ENCODE peak calls at places on chromosomes 7 and 10, in four cellular contexts. H is GM23338; Z is stimulated activated CD4-positive, alpha-beta T cell treated with anti-CD3 and anti-CD28 coated beads, Interleukin-1b, Interleukin-23, amount 100 ng/mL, for 1 hour; G is activated CD8-positive, alpha-beta memory T cell treated with anti-CD3 and anti-CD28 coated beads, Interleukin-2, amount 50 U/mL, for 48 hours. R is an unnamed sample.

GRCh38 chr7:1140481-1141104 is 19.4 kb downstream of the ZFAND2A start:
- DNase-seq in Z (no peak), H (no peak), G (no peak), R (no peak)

GRCh38 chr10:31001740-31002139 is 29.9 kb downstream of the ZNF438 start:
- DNase-seq in G (no peak), H (no peak), Z (no peak), R (no peak)

GRCh38 chr7:459584-460373 is 59.9 kb downstream of the PDGFA start:
- DNase-seq in G (no peak), H (no peak), Z (no peak), R (no peak)

GRCh38 chr10:132344386-132344785 is 12.4 kb downstream of the LRRC27 start:
- DNase-seq in G (no peak), Z (no peak), H (no peak), R (no peak)

GRCh38 chr10:59709472-59710125 is at the start of gene SLC16A9:
- DNase-seq in G (peak; percentile 68), Z (no peak), H (peak; percentile 89), R (peak; percentile 60)

GRCh38 chr7:25720427-25720826 is 431.6 kb upstream of the NFE2L3 start:
- DNase-seq in Z (no peak), G (no peak), H (peak; percentile 58), R (no peak)

GRCh38 chr7:101940830-101941229 is 123.4 kb downstream of the CUX1 start:
- DNase-seq in Z (no peak), H (peak; percentile 91), G (no peak), R (no peak)

GRCh38 chr7:150854066-150855000 is 2.0 kb downstream of the AOC1 start:
- DNase-seq in Z (no peak), H (no peak), G (peak; percentile 44), R (no peak)

GRCh38 chr10:131692176-131692575 is 208.6 kb upstream of the PPP2R2D start:
- DNase-seq in Z (no peak), G (no peak), H (no peak), R (no peak)

GRCh38 chr7:265192-265997 is 24.6 kb upstream of the FOXL3 start:
- DNase-seq in H (no peak), G (no peak), Z (no peak), R (no peak)

GRCh38 chr10:49500420-49500819 is 38.5 kb downstream of the ERCC6 start:
- DNase-seq in H (peak; percentile 11), G (no peak), Z (no peak), R (no peak)